ENCODE peak calls at places on chromosomes 11 and 22, in six cellular contexts. O is NCI-H1092 treated with DMSO at 0.1 percent for 48 hours; C is CD8-positive, alpha-beta T cell; J is HFFc6; A is pancreas; K is amniotic stem cell. H is an unnamed sample.
A peak's percentile ranks its signal among the peaks of the same experiment; 100 is the strongest.

GRCh38 chr11:20388096-20389055 is 860 bp downstream of the PRMT3 start:
- DNase-seq in O (peak; percentile 56), J (no peak), K (no peak), C (no peak), A (no peak), H (no peak)

GRCh38 chr22:39820266-39820665 is 73.3 kb downstream of the ENTHD1 start:
- DNase-seq in J (peak; percentile 75), A (no peak), O (no peak), K (no peak), C (no peak), H (no peak)

GRCh38 chr11:7612056-7612660 is 61.1 kb downstream of the CYB5R2 start:
- DNase-seq in O (no peak), K (no peak), C (no peak), A (no peak), J (no peak), H (no peak)

GRCh38 chr11:19232910-19233503 is 7.7 kb downstream of the E2F8 start:
- DNase-seq in O (no peak), C (no peak), A (no peak), K (peak; percentile 21), J (peak; percentile 78), H (no peak)

GRCh38 chr11:27331984-27332383 is 31.0 kb downstream of the CCDC34 start:
- DNase-seq in K (no peak), C (no peak), A (no peak), O (no peak), J (peak; percentile 27), H (no peak)

GRCh38 chr11:64074239-64074638 is 38.5 kb downstream of the FLRT1 start:
- DNase-seq in J (no peak), O (no peak), C (no peak), K (no peak), A (no peak), H (no peak)

GRCh38 chr11:36488096-36488495 is 22.0 kb downstream of the TRAF6 start:
- DNase-seq in C (no peak), J (no peak), A (no peak), K (no peak), O (no peak), H (no peak)

GRCh38 chr22:30250713-30251267 is 4.2 kb upstream of the LIF start:
- DNase-seq in J (peak; percentile 48), C (no peak), O (no peak), K (no peak), A (no peak), H (peak; percentile 57)

GRCh38 chr11:123194308-123195181 is 503 bp downstream of the CLMP start:
- DNase-seq in A (peak; percentile 61), O (peak; percentile 50), J (peak; percentile 17), K (no peak), C (no peak), H (no peak)

GRCh38 chr11:77580712-77581337 is 8.9 kb upstream of the AQP11 start:
- DNase-seq in C (no peak), A (no peak), K (no peak), O (peak; percentile 12), J (no peak), H (no peak)

GRCh38 chr22:30420401-30421178 is 5.0 kb upstream of the MTFP1 start:
- DNase-seq in O (no peak), K (peak; percentile 68), J (peak; percentile 79), A (no peak), C (no peak), H (no peak)

GRCh38 chr11:102155676-102156075 is 45.4 kb downstream of the YAP1 start:
- DNase-seq in A (no peak), K (no peak), C (no peak), O (no peak), J (no peak), H (no peak)

GRCh38 chr11:43997022-43997665 is 50.6 kb upstream of the ACCSL start:
- DNase-seq in K (no peak), C (no peak), A (no peak), O (no peak), J (no peak), H (no peak)

GRCh38 chr22:28989035-28989464 is 72.6 kb downstream of the C22orf31 start:
- DNase-seq in J (no peak), C (no peak), O (no peak), A (no peak), K (no peak), H (no peak)

GRCh38 chr11:69427337-69427736 is 54.1 kb upstream of the LINC01488 start:
- DNase-seq in C (no peak), J (no peak), K (no peak), A (no peak), O (no peak), H (peak; percentile 90)

GRCh38 chr22:25475554-25476022 is 88.9 kb upstream of the GRK3 start:
- DNase-seq in K (no peak), O (peak; percentile 79), C (no peak), J (no peak), A (no peak), H (no peak)

GRCh38 chr11:113238721-113239120 is 75.7 kb upstream of the TTC12 start:
- DNase-seq in K (no peak), C (no peak), O (no peak), J (no peak), A (no peak), H (no peak)

GRCh38 chr11:19740586-19740985 is 27.9 kb downstream of the NAV2 start:
- DNase-seq in C (no peak), O (no peak), A (no peak), K (no peak), J (no peak), H (no peak)

GRCh38 chr22:27113211-27114030 is 456.0 kb downstream of the MIAT start:
- DNase-seq in O (no peak), C (no peak), A (no peak), J (peak; percentile 84), K (peak; percentile 31), H (no peak)